ENCODE peak calls at places on chromosomes 3 and 15, in six cellular contexts. Q, U, J, Y, X and W are unnamed samples. For H3K27me3, the result is how much of the 10 kb centered on the place peaks cover.

GRCh38 chr15:96827981-96828380 is 497.5 kb downstream of the NR2F2 start:
- DNase-seq in Q (no peak), U (no peak), J (no peak), Y (no peak), X (no peak), W (no peak)

GRCh38 chr3:51705276-51706020 is 1.4 kb upstream of the GRM2 start:
- DNase-seq in Q (no peak), U (no peak), J (no peak), Y (no peak), X (no peak), W (no peak)

GRCh38 chr15:81473177-81473576 is 99.2 kb upstream of the TMC3 start:
- DNase-seq in Q (no peak), U (no peak), J (no peak), Y (no peak), X (no peak), W (no peak)

GRCh38 chr15:75891895-75892294 is 11.8 kb upstream of the FBXO22 start:
- DNase-seq in Q (no peak), U (no peak), J (no peak), Y (no peak), X (no peak), W (no peak)

GRCh38 chr15:64461577-64462162 is 1.3 kb downstream of the ZNF609 start:
- DNase-seq in Q (no peak), U (peak), J (no peak), Y (peak), X (peak), W (peak)

GRCh38 chr3:192207661-192208060 is 519.7 kb downstream of the FGF12 start:
- DNase-seq in Q (no peak), U (no peak), J (no peak), Y (no peak), X (no peak), W (no peak)

GRCh38 chr15:88383354-88383753 is 83.8 kb downstream of the MRPL46 start:
- DNase-seq in Q (no peak), U (no peak), J (no peak), Y (no peak), X (no peak), W (no peak)

GRCh38 chr3:194083253-194084224 is 52.4 kb upstream of the HES1 start:
- DNase-seq in Q (no peak), U (no peak), J (no peak), Y (no peak), X (no peak), W (no peak)

GRCh38 chr3:29525254-29525881 is 244.5 kb downstream of the RBMS3 start:
- DNase-seq in Q (peak), U (peak), J (no peak), Y (no peak), X (no peak), W (no peak)

GRCh38 chr15:87863152-87863551 is 393.4 kb downstream of the NTRK3 start:
- DNase-seq in Q (no peak), U (no peak), J (no peak), Y (peak), X (peak), W (peak)

GRCh38 chr3:112640864-112641751 is at the start of gene CCDC80:
- DNase-seq in Q (no peak), U (peak), J (peak), Y (peak), X (peak), W (peak)

GRCh38 chr3:111594205-111594604 is 941 bp downstream of the ZBED2 start:
- DNase-seq in Q (no peak), U (no peak), J (no peak), Y (no peak), X (no peak), W (no peak)

GRCh38 chr3:29887450-29887849 is 606.6 kb downstream of the RBMS3 start:
- DNase-seq in Q (no peak), U (no peak), J (no peak), Y (no peak), X (no peak), W (no peak)

GRCh38 chr3:13850161-13850945 is 29.5 kb downstream of the WNT7A start:
- DNase-seq in Q (no peak), U (no peak), J (peak), Y (peak), X (peak), W (peak)

GRCh38 chr3:188239035-188239434 is 85.1 kb downstream of the LPP start:
- DNase-seq in Q (no peak), U (no peak), J (no peak), Y (no peak), X (no peak), W (no peak)

GRCh38 chr3:106332884-106333283 is 464.1 kb upstream of the CBLB start:
- DNase-seq in Q (no peak), U (no peak), J (no peak), Y (no peak), X (peak), W (no peak)

GRCh38 chr3:25257026-25257425 is 171.0 kb upstream of the RARB start:
- DNase-seq in Q (no peak), U (no peak), J (no peak), Y (no peak), X (no peak), W (no peak)

GRCh38 chr15:98866503-98866902 is 141.1 kb downstream of the PGPEP1L start:
- DNase-seq in Q (no peak), U (peak), J (no peak), Y (no peak), X (peak), W (no peak)

GRCh38 chr3:9388562-9389272 is 8.7 kb upstream of the SETD5 start:
- DNase-seq in Q (no peak), U (no peak), J (no peak), Y (no peak), X (no peak), W (no peak)

GRCh38 chr3:42302924-42303634 is 37.1 kb upstream of the CCK start:
- DNase-seq in Q (no peak), U (no peak), J (no peak), Y (no peak), X (no peak), W (no peak)

GRCh38 chr3:181796641-181797040 is 84.9 kb downstream of the SOX2 start:
- DNase-seq in Q (no peak), U (no peak), J (no peak), Y (no peak), X (peak), W (no peak)

GRCh38 chr3:68007621-68008226 is 353.3 kb upstream of the SUCLG2 start:
- DNase-seq in Q (peak), U (peak), J (no peak), Y (peak), X (peak), W (peak)

DNA sequence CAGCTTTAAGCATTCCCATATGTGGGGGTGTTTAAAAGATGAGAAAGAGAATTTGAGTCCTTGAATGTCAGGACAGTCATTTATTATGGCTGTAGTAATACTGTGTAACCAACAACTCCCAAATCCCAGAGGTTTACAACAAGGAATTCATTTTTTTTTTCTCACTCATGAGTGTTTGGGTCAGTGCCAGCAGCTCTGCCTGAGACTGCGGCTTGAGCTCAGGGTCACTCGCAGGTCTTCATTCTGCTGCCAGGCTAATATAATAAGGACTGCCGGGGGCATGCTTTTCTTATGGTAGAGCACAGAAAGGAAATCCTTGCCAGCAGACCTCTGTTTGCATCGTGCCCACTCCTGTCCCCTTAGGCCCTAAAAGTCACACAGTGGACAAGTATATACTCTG is 277.9 kb upstream of the LMCD1 start:
- DNase-seq in Q (no peak), U (peak), J (no peak), Y (peak), X (no peak), W (no peak)
- H3K4me3 ChIP-seq in Q (no peak), U (no peak), J (no peak), Y (no peak), X (no peak), W (no peak)

GRCh38 chr3:153215971-153216370 is 53.9 kb downstream of the RAP2B start:
- DNase-seq in Q (no peak), U (no peak), J (no peak), Y (no peak), X (no peak), W (no peak)

GRCh38 chr3:153210116-153210515 is 48.1 kb downstream of the RAP2B start:
- DNase-seq in Q (no peak), U (no peak), J (peak), Y (no peak), X (peak), W (peak)

GRCh38 chr3:153209596-153209995 is 47.6 kb downstream of the RAP2B start:
- DNase-seq in Q (no peak), U (no peak), J (peak), Y (no peak), X (peak), W (peak)

GRCh38 chr3:153215497-153215896 is 53.5 kb downstream of the RAP2B start:
- DNase-seq in Q (no peak), U (no peak), J (no peak), Y (no peak), X (no peak), W (no peak)

DNA sequence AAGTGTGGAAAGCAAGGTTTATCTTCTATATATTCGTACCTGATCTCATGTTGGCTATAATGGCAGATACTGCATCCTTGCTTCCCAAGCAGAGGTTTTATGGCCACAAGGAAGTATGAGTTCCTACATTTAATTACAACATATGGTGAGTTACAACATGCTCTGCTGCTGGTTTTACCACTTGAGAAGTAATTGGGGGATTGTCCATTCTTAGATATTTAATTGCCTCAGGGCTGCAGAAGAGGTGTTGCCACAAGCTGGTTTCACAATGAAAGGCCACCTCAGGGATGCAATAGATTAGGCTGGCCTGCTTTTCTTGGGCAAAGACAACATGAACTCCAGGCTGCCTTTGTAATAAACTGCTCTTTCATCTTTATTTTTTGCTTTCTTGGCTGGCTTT is 48.6 kb downstream of the RAP2B start:
- DNase-seq in Q (no peak), U (no peak), J (no peak), Y (no peak), X (no peak), W (peak)
- TF ChIP-seq CTCF in Q (no peak), U (no peak), J (no peak), Y (no peak), X (no peak), W (no peak)

DNA sequence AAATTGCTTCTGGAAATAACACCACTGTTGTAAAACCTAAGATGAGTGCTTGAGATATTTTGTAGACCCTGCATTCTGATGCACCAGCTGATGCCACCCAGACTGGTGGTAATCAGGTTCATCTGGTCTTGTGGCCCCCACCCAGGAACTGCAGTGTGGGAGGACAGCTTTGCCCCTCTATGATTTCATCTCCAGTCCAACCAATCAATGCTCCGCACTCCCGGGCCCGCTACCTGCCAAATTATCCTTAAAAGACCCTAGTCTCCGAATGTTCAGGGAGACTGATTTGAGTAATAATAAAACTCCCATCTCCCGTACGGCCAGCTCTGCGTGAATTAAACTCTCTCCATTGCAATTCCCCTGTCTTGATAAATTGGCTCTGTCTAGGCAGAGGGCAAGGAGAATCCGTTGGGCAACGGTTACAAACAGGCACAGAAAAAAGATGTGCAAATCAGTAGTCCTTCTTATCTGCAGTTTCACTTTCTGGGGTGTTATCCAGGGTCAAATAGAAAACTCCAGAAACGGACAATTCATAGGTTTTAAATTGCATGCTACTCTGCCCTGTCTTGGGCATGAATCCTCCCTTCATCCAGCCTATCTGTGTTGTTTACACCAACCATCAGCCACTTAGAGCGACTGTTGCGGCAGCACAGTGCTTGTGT is 29.2 kb upstream of the TRPM1 start:
- DNase-seq in Q (no peak), U (no peak), J (no peak), Y (no peak), X (no peak), W (no peak)
- H3K27me3 ChIP-seq in Q (under half), U (under half), J (under half), Y (under half), X (under half), W (under half)

GRCh38 chr3:31142543-31142942 is 248.1 kb upstream of the GADL1 start:
- DNase-seq in Q (no peak), U (no peak), J (no peak), Y (no peak), X (peak), W (no peak)
- H3K4me3 ChIP-seq in Q (no peak), U (no peak), J (no peak), Y (no peak), X (peak), W (no peak)

GRCh38 chr3:133831966-133832801 is 26.6 kb downstream of the SRPRB start:
- DNase-seq in Q (no peak), U (no peak), J (no peak), Y (no peak), X (peak), W (no peak)
- TF ChIP-seq CTCF in Q (no peak), U (no peak), J (no peak), Y (no peak), X (peak), W (no peak)

DNA sequence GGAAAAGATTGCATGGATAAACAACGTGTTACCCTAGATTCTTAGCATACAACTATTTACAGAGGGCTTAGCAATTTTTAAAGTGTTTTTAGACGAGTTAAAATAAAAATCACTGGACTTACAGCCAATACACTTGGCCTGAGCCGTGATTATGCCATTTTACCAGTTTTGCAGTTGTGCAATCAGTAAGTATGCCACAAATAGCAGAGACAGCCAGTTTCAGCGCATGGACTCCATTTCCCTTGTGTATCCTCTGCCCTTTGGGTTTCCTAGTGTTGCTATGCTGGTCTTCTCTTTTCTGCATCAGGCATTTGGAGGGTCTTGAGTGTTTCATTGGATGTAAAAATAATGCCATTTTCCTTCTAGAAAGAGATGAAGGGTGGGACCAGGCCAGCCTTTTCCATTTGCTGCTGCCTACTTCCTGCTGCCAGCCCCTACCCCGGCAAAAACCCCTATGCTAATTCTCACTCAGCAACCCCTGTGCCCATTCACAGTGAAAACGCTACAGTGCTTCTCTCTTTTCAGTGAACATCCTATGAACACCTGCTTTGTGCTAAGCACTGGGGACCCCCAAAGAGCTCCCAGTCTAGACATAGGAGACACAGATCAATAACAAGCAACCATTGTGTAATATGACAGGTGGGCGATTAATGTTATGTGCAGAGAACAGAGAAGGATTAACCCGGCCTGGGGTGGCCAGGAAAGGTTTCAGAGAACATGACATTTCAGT is 199.2 kb upstream of the NR2E3 start:
- DNase-seq in Q (no peak), U (no peak), J (no peak), Y (no peak), X (no peak), W (no peak)
- H3K27me3 ChIP-seq in Q (under half), U (under half), J (under half), Y (under half), X (under half), W (half or more)

GRCh38 chr15:58396181-58396580 is 35.6 kb upstream of the LIPC start:
- DNase-seq in Q (no peak), U (no peak), J (no peak), Y (no peak), X (no peak), W (no peak)
- H3K4me3 ChIP-seq in Q (no peak), U (no peak), J (no peak), Y (no peak), X (no peak), W (no peak)

DNA sequence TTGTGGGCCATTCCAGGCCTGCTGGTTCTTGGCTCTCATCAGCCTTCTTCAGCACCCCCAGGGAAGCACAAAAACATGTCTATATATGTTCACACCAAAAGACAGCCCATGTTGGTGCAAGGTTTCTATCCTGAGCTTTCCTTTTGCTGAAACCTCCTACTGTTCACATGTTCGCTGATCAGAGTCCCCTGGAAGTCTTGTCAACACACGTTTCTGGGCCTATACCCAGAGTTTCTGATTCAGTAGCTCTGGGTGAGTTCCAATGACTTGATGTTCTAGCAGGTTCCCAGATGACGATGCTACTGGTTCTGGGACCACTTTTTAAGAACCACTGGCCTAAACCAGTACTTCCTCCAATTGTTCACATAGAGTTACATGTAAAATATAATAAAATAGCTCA is 46.0 kb downstream of the SUCNR1 start:
- DNase-seq in Q (no peak), U (no peak), J (no peak), Y (no peak), X (no peak), W (no peak)
- TF ChIP-seq CTCF in Q (no peak), U (no peak), J (no peak), Y (no peak), X (no peak), W (no peak)

DNA sequence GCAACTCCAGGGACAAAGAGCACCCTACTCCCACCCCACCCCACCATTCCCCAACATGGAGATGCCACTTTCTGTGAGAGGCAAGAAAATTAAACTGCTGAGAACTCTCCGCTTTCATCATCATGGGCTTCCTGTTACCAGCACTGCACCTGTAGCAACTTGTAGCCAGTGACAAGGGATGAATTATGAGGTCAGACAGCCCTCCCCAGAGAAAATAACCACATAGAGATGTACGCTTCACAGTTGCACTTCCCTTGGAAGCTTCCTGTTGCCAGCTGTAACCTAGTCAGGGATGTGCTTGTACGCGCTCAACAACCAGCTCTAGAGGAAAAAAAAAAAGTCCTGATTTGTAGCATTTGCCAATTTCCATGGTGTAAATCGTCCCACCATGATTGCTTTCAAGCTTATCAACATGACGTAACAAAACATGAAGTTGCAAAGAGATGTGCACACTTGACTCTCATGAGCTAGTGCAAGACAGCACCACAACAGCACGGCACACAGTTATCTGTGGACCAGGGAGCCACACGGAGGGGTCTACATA is 145.4 kb downstream of the RAB11A start:
- DNase-seq in Q (no peak), U (no peak), J (no peak), Y (no peak), X (no peak), W (no peak)
- H3K27me3 ChIP-seq in Q (under half), U (under half), J (under half), Y (under half), X (under half), W (under half)

GRCh38 chr15:61387675-61388074 is 158.6 kb upstream of the RORA start:
- DNase-seq in Q (no peak), U (no peak), J (no peak), Y (no peak), X (no peak), W (no peak)
- H3K4me3 ChIP-seq in Q (no peak), U (no peak), J (no peak), Y (no peak), X (no peak), W (no peak)